ENCODE peak calls at places on chromosomes 7 and 10, in six cellular contexts. One of them, this sample, is unnamed.

GRCh38 chr10:30384791-30385201 is 35.7 kb upstream of the MTPAP start:
- DNase-seq in neural progenitor cell: peak; percentile 82
- DNase-seq in fibroblast of pulmonary artery: peak; percentile 39
- DNase-seq in astrocyte of the cerebellum: no peak
- DNase-seq in lower lobe of right lung: no peak
- DNase-seq in psoas muscle: no peak
- DNase-seq in this sample: peak; percentile 10

GRCh38 chr7:96707901-96708774 is 1.5 kb downstream of the SEM1 start:
- DNase-seq in fibroblast of pulmonary artery: peak; percentile 6
- DNase-seq in lower lobe of right lung: no peak
- DNase-seq in neural progenitor cell: no peak
- DNase-seq in astrocyte of the cerebellum: no peak
- DNase-seq in psoas muscle: no peak
- DNase-seq in this sample: no peak

GRCh38 chr7:68176974-68177373 is 1180.3 kb downstream of the TYW1 start:
- DNase-seq in psoas muscle: no peak
- DNase-seq in astrocyte of the cerebellum: peak; percentile 35
- DNase-seq in fibroblast of pulmonary artery: peak; percentile 58
- DNase-seq in lower lobe of right lung: no peak
- DNase-seq in neural progenitor cell: peak; percentile 80
- DNase-seq in this sample: no peak

GRCh38 chr10:33965795-33966581 is 631.5 kb upstream of the NRP1 start:
- DNase-seq in fibroblast of pulmonary artery: no peak
- DNase-seq in psoas muscle: no peak
- DNase-seq in lower lobe of right lung: no peak
- DNase-seq in astrocyte of the cerebellum: no peak
- DNase-seq in neural progenitor cell: no peak
- DNase-seq in this sample: no peak

GRCh38 chr7:17097668-17098297 is 200.7 kb upstream of the AHR start:
- DNase-seq in psoas muscle: no peak
- DNase-seq in astrocyte of the cerebellum: no peak
- DNase-seq in neural progenitor cell: no peak
- DNase-seq in lower lobe of right lung: no peak
- DNase-seq in fibroblast of pulmonary artery: peak; percentile 82
- DNase-seq in this sample: no peak

GRCh38 chr7:87534072-87534471 is 58.6 kb upstream of the ABCB4 start:
- DNase-seq in psoas muscle: no peak
- DNase-seq in lower lobe of right lung: no peak
- DNase-seq in fibroblast of pulmonary artery: no peak
- DNase-seq in neural progenitor cell: no peak
- DNase-seq in astrocyte of the cerebellum: no peak
- DNase-seq in this sample: no peak

GRCh38 chr7:106626376-106627293 is 34.3 kb downstream of the CCDC71L start:
- DNase-seq in neural progenitor cell: no peak
- DNase-seq in fibroblast of pulmonary artery: no peak
- DNase-seq in astrocyte of the cerebellum: no peak
- DNase-seq in lower lobe of right lung: no peak
- DNase-seq in psoas muscle: no peak
- DNase-seq in this sample: no peak

GRCh38 chr7:16078076-16078952 is 343.0 kb downstream of the CRPPA start:
- DNase-seq in neural progenitor cell: peak; percentile 64
- DNase-seq in fibroblast of pulmonary artery: peak; percentile 87
- DNase-seq in astrocyte of the cerebellum: peak; percentile 58
- DNase-seq in psoas muscle: no peak
- DNase-seq in lower lobe of right lung: no peak
- DNase-seq in this sample: no peak

GRCh38 chr7:79290398-79290797 is 163.1 kb downstream of the MAGI2 start:
- DNase-seq in fibroblast of pulmonary artery: no peak
- DNase-seq in astrocyte of the cerebellum: no peak
- DNase-seq in lower lobe of right lung: no peak
- DNase-seq in neural progenitor cell: no peak
- DNase-seq in psoas muscle: no peak
- DNase-seq in this sample: no peak

GRCh38 chr10:69479737-69480412 is 28.6 kb downstream of the TSPAN15 start:
- DNase-seq in lower lobe of right lung: peak; percentile 25
- DNase-seq in astrocyte of the cerebellum: no peak
- DNase-seq in fibroblast of pulmonary artery: peak; percentile 40
- DNase-seq in psoas muscle: no peak
- DNase-seq in neural progenitor cell: no peak
- DNase-seq in this sample: peak; percentile 15

GRCh38 chr10:59954296-59954695 is 47.9 kb upstream of the CCDC6 start:
- DNase-seq in astrocyte of the cerebellum: no peak
- DNase-seq in neural progenitor cell: no peak
- DNase-seq in fibroblast of pulmonary artery: peak; percentile 4
- DNase-seq in psoas muscle: no peak
- DNase-seq in lower lobe of right lung: no peak
- DNase-seq in this sample: no peak

GRCh38 chr10:693506-693905 is 4.0 kb upstream of the DIP2C start:
- DNase-seq in lower lobe of right lung: no peak
- DNase-seq in psoas muscle: no peak
- DNase-seq in neural progenitor cell: no peak
- DNase-seq in astrocyte of the cerebellum: no peak
- DNase-seq in fibroblast of pulmonary artery: no peak
- DNase-seq in this sample: no peak

GRCh38 chr7:129144834-129145668 is 544 bp downstream of the TSPAN33 start:
- DNase-seq in neural progenitor cell: no peak
- DNase-seq in astrocyte of the cerebellum: no peak
- DNase-seq in psoas muscle: no peak
- DNase-seq in fibroblast of pulmonary artery: no peak
- DNase-seq in lower lobe of right lung: no peak
- DNase-seq in this sample: no peak

GRCh38 chr7:66283003-66283920 is 78.1 kb downstream of the TPST1 start:
- DNase-seq in neural progenitor cell: no peak
- DNase-seq in fibroblast of pulmonary artery: peak; percentile 79
- DNase-seq in lower lobe of right lung: no peak
- DNase-seq in astrocyte of the cerebellum: peak; percentile 49
- DNase-seq in psoas muscle: no peak
- DNase-seq in this sample: no peak

GRCh38 chr7:130939285-130940095 is 205.5 kb upstream of the KLF14 start:
- DNase-seq in neural progenitor cell: peak; percentile 53
- DNase-seq in astrocyte of the cerebellum: no peak
- DNase-seq in psoas muscle: no peak
- DNase-seq in lower lobe of right lung: no peak
- DNase-seq in fibroblast of pulmonary artery: no peak
- DNase-seq in this sample: no peak
- H3K4me3 ChIP-seq in neural progenitor cell: no peak overlapping the region
- H3K4me3 ChIP-seq in astrocyte of the cerebellum: peak overlapping the region; percentile 46
- H3K4me3 ChIP-seq in psoas muscle: peak overlapping the region; percentile 81
- H3K4me3 ChIP-seq in lower lobe of right lung: no peak overlapping the region
- H3K4me3 ChIP-seq in fibroblast of pulmonary artery: peak overlapping the region; percentile 18
- H3K4me3 ChIP-seq in this sample: peak overlapping the region; percentile 12

GRCh38 chr7:158588085-158588877 is 658 bp upstream of the PTPRN2 start:
- DNase-seq in lower lobe of right lung: no peak
- DNase-seq in psoas muscle: no peak
- DNase-seq in neural progenitor cell: peak; percentile 65
- DNase-seq in astrocyte of the cerebellum: no peak
- DNase-seq in fibroblast of pulmonary artery: no peak
- DNase-seq in this sample: no peak
- H3K4me3 ChIP-seq in lower lobe of right lung: peak overlapping the region; percentile 38
- H3K4me3 ChIP-seq in psoas muscle: peak overlapping the region; percentile 49
- H3K4me3 ChIP-seq in neural progenitor cell: peak overlapping the region; percentile 53
- H3K4me3 ChIP-seq in astrocyte of the cerebellum: peak overlapping the region; percentile 42
- H3K4me3 ChIP-seq in fibroblast of pulmonary artery: peak overlapping the region; percentile 37
- H3K4me3 ChIP-seq in this sample: peak overlapping the region; percentile 43

DNA sequence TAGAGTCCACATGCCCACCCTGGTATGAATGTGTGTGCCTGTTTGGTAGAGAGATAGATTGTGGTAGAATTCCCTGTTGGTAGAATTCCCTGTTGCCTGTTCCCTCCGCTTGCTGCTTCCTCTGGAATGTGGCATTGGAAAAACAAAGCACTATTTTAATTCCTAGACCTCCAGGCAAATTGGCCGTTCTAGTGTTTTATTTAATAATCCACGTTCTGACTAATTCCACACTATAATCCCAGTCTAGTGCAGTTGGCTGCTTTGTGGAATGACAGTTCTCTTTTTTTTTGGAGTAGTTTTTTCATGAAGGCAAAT is 2.0 kb downstream of the HECW1 start:
- DNase-seq in lower lobe of right lung: no peak
- DNase-seq in neural progenitor cell: no peak
- DNase-seq in psoas muscle: no peak
- DNase-seq in astrocyte of the cerebellum: no peak
- DNase-seq in fibroblast of pulmonary artery: no peak
- DNase-seq in this sample: no peak
- H3K4me3 ChIP-seq in lower lobe of right lung: no peak overlapping the region
- H3K4me3 ChIP-seq in neural progenitor cell: peak overlapping the region; percentile 75
- H3K4me3 ChIP-seq in psoas muscle: no peak overlapping the region
- H3K4me3 ChIP-seq in astrocyte of the cerebellum: peak overlapping the region; percentile 56
- H3K4me3 ChIP-seq in fibroblast of pulmonary artery: no peak overlapping the region
- H3K4me3 ChIP-seq in this sample: no peak overlapping the region

GRCh38 chr10:100745882-100746412 is 565 bp downstream of the PAX2 start:
- DNase-seq in astrocyte of the cerebellum: no peak
- DNase-seq in psoas muscle: no peak
- DNase-seq in fibroblast of pulmonary artery: no peak
- DNase-seq in lower lobe of right lung: no peak
- DNase-seq in neural progenitor cell: peak; percentile 79
- DNase-seq in this sample: no peak

GRCh38 chr10:100748251-100749058 is 3.1 kb downstream of the PAX2 start:
- DNase-seq in neural progenitor cell: peak; percentile 60
- DNase-seq in lower lobe of right lung: no peak
- DNase-seq in fibroblast of pulmonary artery: no peak
- DNase-seq in astrocyte of the cerebellum: no peak
- DNase-seq in psoas muscle: no peak
- DNase-seq in this sample: no peak

GRCh38 chr10:100746413-100746931 is 1.1 kb downstream of the PAX2 start:
- DNase-seq in neural progenitor cell: no peak
- DNase-seq in lower lobe of right lung: no peak
- DNase-seq in psoas muscle: no peak
- DNase-seq in astrocyte of the cerebellum: no peak
- DNase-seq in fibroblast of pulmonary artery: no peak
- DNase-seq in this sample: no peak

GRCh38 chr10:100747826-100748231 is 2.4 kb downstream of the PAX2 start:
- DNase-seq in astrocyte of the cerebellum: no peak
- DNase-seq in psoas muscle: no peak
- DNase-seq in lower lobe of right lung: no peak
- DNase-seq in neural progenitor cell: peak; percentile 80
- DNase-seq in fibroblast of pulmonary artery: no peak
- DNase-seq in this sample: no peak

GRCh38 chr10:100747061-100747825 is 1.9 kb downstream of the PAX2 start:
- DNase-seq in astrocyte of the cerebellum: no peak
- DNase-seq in fibroblast of pulmonary artery: no peak
- DNase-seq in lower lobe of right lung: no peak
- DNase-seq in psoas muscle: no peak
- DNase-seq in neural progenitor cell: peak; percentile 49
- DNase-seq in this sample: no peak
- H3K4me3 ChIP-seq in astrocyte of the cerebellum: no peak overlapping the region
- H3K4me3 ChIP-seq in fibroblast of pulmonary artery: no peak overlapping the region
- H3K4me3 ChIP-seq in lower lobe of right lung: peak overlapping the region; percentile 7
- H3K4me3 ChIP-seq in psoas muscle: peak overlapping the region; percentile 47
- H3K4me3 ChIP-seq in neural progenitor cell: peak overlapping the region; percentile 22
- H3K4me3 ChIP-seq in this sample: no peak overlapping the region

GRCh38 chr10:91778485-91778884 is 19.7 kb upstream of the TNKS2 start:
- DNase-seq in fibroblast of pulmonary artery: no peak
- DNase-seq in psoas muscle: no peak
- DNase-seq in lower lobe of right lung: no peak
- DNase-seq in neural progenitor cell: peak; percentile 55
- DNase-seq in astrocyte of the cerebellum: no peak
- DNase-seq in this sample: no peak
- H3K4me3 ChIP-seq in fibroblast of pulmonary artery: no peak overlapping the region
- H3K4me3 ChIP-seq in psoas muscle: no peak overlapping the region
- H3K4me3 ChIP-seq in lower lobe of right lung: no peak overlapping the region
- H3K4me3 ChIP-seq in neural progenitor cell: no peak overlapping the region
- H3K4me3 ChIP-seq in astrocyte of the cerebellum: no peak overlapping the region
- H3K4me3 ChIP-seq in this sample: no peak overlapping the region

GRCh38 chr7:2873686-2874551 is 29.8 kb upstream of the GNA12 start:
- DNase-seq in psoas muscle: no peak
- DNase-seq in astrocyte of the cerebellum: peak; percentile 92
- DNase-seq in fibroblast of pulmonary artery: peak; percentile 95
- DNase-seq in neural progenitor cell: peak; percentile 30
- DNase-seq in lower lobe of right lung: no peak
- DNase-seq in this sample: peak; percentile 87
- H3K4me3 ChIP-seq in psoas muscle: no peak overlapping the region
- H3K4me3 ChIP-seq in astrocyte of the cerebellum: no peak overlapping the region
- H3K4me3 ChIP-seq in fibroblast of pulmonary artery: no peak overlapping the region
- H3K4me3 ChIP-seq in neural progenitor cell: no peak overlapping the region
- H3K4me3 ChIP-seq in lower lobe of right lung: no peak overlapping the region
- H3K4me3 ChIP-seq in this sample: no peak overlapping the region

GRCh38 chr10:11057448-11057847 is 39.8 kb downstream of the CELF2 start:
- DNase-seq in lower lobe of right lung: no peak
- DNase-seq in fibroblast of pulmonary artery: no peak
- DNase-seq in astrocyte of the cerebellum: no peak
- DNase-seq in neural progenitor cell: no peak
- DNase-seq in psoas muscle: no peak
- DNase-seq in this sample: no peak
- H3K4me3 ChIP-seq in lower lobe of right lung: no peak overlapping the region
- H3K4me3 ChIP-seq in fibroblast of pulmonary artery: no peak overlapping the region
- H3K4me3 ChIP-seq in astrocyte of the cerebellum: no peak overlapping the region
- H3K4me3 ChIP-seq in neural progenitor cell: no peak overlapping the region
- H3K4me3 ChIP-seq in psoas muscle: no peak overlapping the region
- H3K4me3 ChIP-seq in this sample: no peak overlapping the region

This sample was measured in skeletal muscle cell.